ENCODE peak calls at places on chromosomes 7 and 10, in ten cellular contexts. H is tibial nerve; C is neural progenitor cell; A is A549; L is thoracic aorta; U is keratinocyte; K is neuronal stem cell; G is CD4-positive, CD25-positive, alpha-beta regulatory T cell; Z is SJSA1; E is fibroblast of lung. O is an unnamed sample.

GRCh38 chr10:62610649-62611229 is 193.8 kb upstream of the ADO start:
- DNase-seq in H (no peak), C (peak; percentile 88), A (peak; percentile 53), L (no peak), U (no peak), K (peak; percentile 64), G (peak; percentile 69), Z (no peak), E (peak; percentile 58), O (peak; percentile 60)

GRCh38 chr10:49614242-49615198 is 683 bp downstream of the CHAT start:
- DNase-seq in H (no peak), C (peak; percentile 27), A (no peak), L (no peak), U (no peak), K (no peak), G (no peak), Z (no peak), E (no peak), O (no peak)

GRCh38 chr10:9157656-9158055 is 1103.2 kb downstream of the GATA3 start:
- DNase-seq in H (no peak), C (no peak), A (no peak), L (no peak), U (no peak), K (no peak), G (no peak), Z (no peak), E (no peak), O (no peak)

GRCh38 chr10:50395279-50395678 is 144.0 kb upstream of the ASAH2 start:
- DNase-seq in H (peak; percentile 34), C (no peak), A (peak; percentile 50), L (no peak), U (peak; percentile 25), K (no peak), G (no peak), Z (no peak), E (peak; percentile 72), O (no peak)

GRCh38 chr10:122878799-122879338 is 512 bp downstream of the FAM24B start:
- DNase-seq in H (no peak), C (no peak), A (no peak), L (no peak), U (no peak), K (no peak), G (no peak), Z (no peak), E (no peak), O (no peak)

GRCh38 chr10:58322072-58322834 is 12.6 kb upstream of the UBE2D1 start:
- DNase-seq in H (peak; percentile 18), C (no peak), A (peak; percentile 30), L (no peak), U (no peak), K (no peak), G (no peak), Z (no peak), E (peak; percentile 59), O (no peak)

GRCh38 chr7:130912910-130913720 is 179.1 kb upstream of the KLF14 start:
- DNase-seq in H (peak; percentile 76), C (peak; percentile 41), A (peak; percentile 91), L (peak; percentile 80), U (peak; percentile 92), K (no peak), G (peak; percentile 80), Z (peak; percentile 96), E (peak; percentile 98), O (peak; percentile 65)

GRCh38 chr10:86085136-86085535 is 281.5 kb downstream of the GRID1 start:
- DNase-seq in H (no peak), C (no peak), A (no peak), L (no peak), U (no peak), K (no peak), G (no peak), Z (no peak), E (no peak), O (no peak)

GRCh38 chr7:111677848-111678247 is 115.6 kb upstream of the IMMP2L start:
- DNase-seq in H (no peak), C (no peak), A (no peak), L (no peak), U (no peak), K (no peak), G (no peak), Z (no peak), E (no peak), O (no peak)

GRCh38 chr7:133742709-133743538 is 384.2 kb upstream of the LRGUK start:
- DNase-seq in H (peak; percentile 6), C (peak; percentile 18), A (peak; percentile 31), L (no peak), U (no peak), K (no peak), G (no peak), Z (no peak), E (peak; percentile 46), O (no peak)

GRCh38 chr10:116857156-116857555 is 7.9 kb downstream of the ENO4 start:
- DNase-seq in H (no peak), C (no peak), A (no peak), L (no peak), U (no peak), K (no peak), G (no peak), Z (no peak), E (no peak), O (no peak)

GRCh38 chr10:23686722-23687121 is 247.8 kb downstream of the OTUD1 start:
- DNase-seq in H (no peak), C (no peak), A (no peak), L (no peak), U (no peak), K (no peak), G (no peak), Z (no peak), E (no peak), O (no peak)

GRCh38 chr7:117019786-117020604 is 66.7 kb downstream of the ST7 start:
- DNase-seq in H (peak; percentile 20), C (peak; percentile 96), A (peak; percentile 70), L (peak; percentile 8), U (no peak), K (peak; percentile 85), G (no peak), Z (peak; percentile 62), E (peak; percentile 91), O (no peak)

GRCh38 chr7:30977896-30978564 is 14.3 kb downstream of the GHRHR start:
- DNase-seq in H (no peak), C (peak; percentile 74), A (peak; percentile 49), L (no peak), U (no peak), K (no peak), G (no peak), Z (no peak), E (peak; percentile 8), O (no peak)

GRCh38 chr10:53893061-53893460 is 908.0 kb downstream of the PCDH15 start:
- DNase-seq in H (no peak), C (no peak), A (no peak), L (no peak), U (no peak), K (no peak), G (no peak), Z (no peak), E (no peak), O (no peak)

GRCh38 chr7:127586346-127586745 is 950 bp upstream of the GCC1 start:
- DNase-seq in H (no peak), C (no peak), A (no peak), L (no peak), U (no peak), K (no peak), G (no peak), Z (no peak), E (no peak), O (no peak)

GRCh38 chr7:74287303-74288033 is 1.7 kb upstream of the CLIP2 start:
- DNase-seq in H (no peak), C (no peak), A (no peak), L (no peak), U (no peak), K (no peak), G (no peak), Z (no peak), E (no peak), O (no peak)

GRCh38 chr7:157547611-157548010 is 210.8 kb downstream of the DNAJB6 start:
- DNase-seq in H (no peak), C (no peak), A (no peak), L (no peak), U (no peak), K (no peak), G (no peak), Z (no peak), E (no peak), O (no peak)
- H3K9me3 ChIP-seq in H (no peaks in the 10 kb centered on the region), C (no peaks in the 10 kb centered on the region), A (no peaks in the 10 kb centered on the region), L (no peaks in the 10 kb centered on the region), U (peaks cover 26% of the 10 kb centered on the region), K (no peaks in the 10 kb centered on the region), G (no peaks in the 10 kb centered on the region), Z (no peaks in the 10 kb centered on the region), E (no peaks in the 10 kb centered on the region), O (no peaks in the 10 kb centered on the region)

GRCh38 chr10:113620486-113620885 is 43.4 kb downstream of the NRAP start:
- DNase-seq in H (no peak), C (peak; percentile 66), A (no peak), L (no peak), U (no peak), K (peak; percentile 47), G (no peak), Z (no peak), E (no peak), O (no peak)

GRCh38 chr10:113618338-113618737 is 45.5 kb downstream of the NRAP start:
- DNase-seq in H (no peak), C (no peak), A (no peak), L (no peak), U (no peak), K (no peak), G (no peak), Z (no peak), E (no peak), O (no peak)

GRCh38 chr10:113625461-113626186 is 38.2 kb downstream of the NRAP start:
- DNase-seq in H (no peak), C (no peak), A (no peak), L (no peak), U (no peak), K (no peak), G (no peak), Z (no peak), E (no peak), O (no peak)

GRCh38 chr10:113619401-113619800 is 44.4 kb downstream of the NRAP start:
- DNase-seq in H (no peak), C (no peak), A (no peak), L (no peak), U (no peak), K (no peak), G (no peak), Z (no peak), E (no peak), O (no peak)

GRCh38 chr10:113621799-113622198 is 42.0 kb downstream of the NRAP start:
- DNase-seq in H (no peak), C (no peak), A (no peak), L (no peak), U (no peak), K (no peak), G (no peak), Z (no peak), E (no peak), O (no peak)
- H3K27ac ChIP-seq in H (no peak overlapping the region), C (no peak overlapping the region), A (no peak overlapping the region), L (no peak overlapping the region), U (no peak overlapping the region), K (no peak overlapping the region), G (no peak overlapping the region), Z (no peak overlapping the region), E (no peak overlapping the region), O (no peak overlapping the region)

GRCh38 chr10:123911866-123912265 is 20.3 kb upstream of the CPXM2 start:
- DNase-seq in H (no peak), C (no peak), A (no peak), L (no peak), U (no peak), K (no peak), G (no peak), Z (no peak), E (no peak), O (no peak)
- H3K9me3 ChIP-seq in H (no peaks in the 10 kb centered on the region), C (no peaks in the 10 kb centered on the region), A (no peaks in the 10 kb centered on the region), L (no peaks in the 10 kb centered on the region), U (no peaks in the 10 kb centered on the region), K (no peaks in the 10 kb centered on the region), G (no peaks in the 10 kb centered on the region), Z (no peaks in the 10 kb centered on the region), E (no peaks in the 10 kb centered on the region), O (no peaks in the 10 kb centered on the region)

GRCh38 chr10:66983482-66983818 is 57.6 kb downstream of the LRRTM3 start:
- DNase-seq in H (no peak), C (no peak), A (no peak), L (no peak), U (no peak), K (no peak), G (no peak), Z (no peak), E (no peak), O (no peak)
- H3K27ac ChIP-seq in H (no peak overlapping the region), C (no peak overlapping the region), A (no peak overlapping the region), L (no peak overlapping the region), U (no peak overlapping the region), K (no peak overlapping the region), G (no peak overlapping the region), Z (no peak overlapping the region), E (no peak overlapping the region), O (no peak overlapping the region)